ENCODE peak calls at places on chromosomes 11 and 22, in five cellular contexts. One of them, this sample, is unnamed.

GRCh38 chr22:32839776-32840571 is 38.5 kb downstream of the TIMP3 start:
- DNase-seq in vagina: no peak
- DNase-seq in amniotic epithelial cell: peak
- DNase-seq in Kasumi-1: no peak
- DNase-seq in activated T-cell treated with anti-CD3 and anti-CD28 coated beads, Interleukin-2, amount 50 U/mL, for 24 hours: no peak
- DNase-seq in this sample: no peak

GRCh38 chr22:20645954-20646353 is 128.0 kb upstream of the SERPIND1 start:
- DNase-seq in vagina: peak
- DNase-seq in amniotic epithelial cell: no peak
- DNase-seq in Kasumi-1: no peak
- DNase-seq in activated T-cell treated with anti-CD3 and anti-CD28 coated beads, Interleukin-2, amount 50 U/mL, for 24 hours: no peak
- DNase-seq in this sample: no peak

GRCh38 chr11:6576471-6577373 is 26.7 kb downstream of the RRP8 start:
- DNase-seq in vagina: no peak
- DNase-seq in amniotic epithelial cell: peak
- DNase-seq in Kasumi-1: no peak
- DNase-seq in activated T-cell treated with anti-CD3 and anti-CD28 coated beads, Interleukin-2, amount 50 U/mL, for 24 hours: no peak
- DNase-seq in this sample: peak

GRCh38 chr11:32056445-32056844 is 34.4 kb upstream of the RCN1 start:
- DNase-seq in vagina: no peak
- DNase-seq in amniotic epithelial cell: peak
- DNase-seq in Kasumi-1: peak
- DNase-seq in activated T-cell treated with anti-CD3 and anti-CD28 coated beads, Interleukin-2, amount 50 U/mL, for 24 hours: no peak
- DNase-seq in this sample: peak

GRCh38 chr11:21144556-21144955 is 475.2 kb downstream of the NELL1 start:
- DNase-seq in vagina: no peak
- DNase-seq in amniotic epithelial cell: no peak
- DNase-seq in Kasumi-1: no peak
- DNase-seq in activated T-cell treated with anti-CD3 and anti-CD28 coated beads, Interleukin-2, amount 50 U/mL, for 24 hours: no peak
- DNase-seq in this sample: no peak

GRCh38 chr11:111835665-111836064 is 35.7 kb downstream of the ALG9 start:
- DNase-seq in vagina: no peak
- DNase-seq in amniotic epithelial cell: no peak
- DNase-seq in Kasumi-1: no peak
- DNase-seq in activated T-cell treated with anti-CD3 and anti-CD28 coated beads, Interleukin-2, amount 50 U/mL, for 24 hours: no peak
- DNase-seq in this sample: no peak

GRCh38 chr22:30044369-30044768 is 35.9 kb upstream of the HORMAD2 start:
- DNase-seq in vagina: no peak
- DNase-seq in amniotic epithelial cell: peak
- DNase-seq in Kasumi-1: no peak
- DNase-seq in activated T-cell treated with anti-CD3 and anti-CD28 coated beads, Interleukin-2, amount 50 U/mL, for 24 hours: no peak
- DNase-seq in this sample: no peak

GRCh38 chr11:62501432-62501891 is 45.1 kb downstream of the AHNAK start:
- DNase-seq in vagina: no peak
- DNase-seq in amniotic epithelial cell: no peak
- DNase-seq in Kasumi-1: no peak
- DNase-seq in activated T-cell treated with anti-CD3 and anti-CD28 coated beads, Interleukin-2, amount 50 U/mL, for 24 hours: no peak
- DNase-seq in this sample: no peak

GRCh38 chr11:7973011-7973410 is 7.8 kb upstream of the NLRP10 start:
- DNase-seq in vagina: no peak
- DNase-seq in amniotic epithelial cell: no peak
- DNase-seq in Kasumi-1: no peak
- DNase-seq in activated T-cell treated with anti-CD3 and anti-CD28 coated beads, Interleukin-2, amount 50 U/mL, for 24 hours: no peak
- DNase-seq in this sample: no peak

GRCh38 chr11:75403983-75404658 is 4.8 kb downstream of the RPS3 start:
- DNase-seq in vagina: no peak
- DNase-seq in amniotic epithelial cell: no peak
- DNase-seq in Kasumi-1: no peak
- DNase-seq in activated T-cell treated with anti-CD3 and anti-CD28 coated beads, Interleukin-2, amount 50 U/mL, for 24 hours: no peak
- DNase-seq in this sample: no peak

GRCh38 chr22:28043269-28043668 is 124.2 kb upstream of the PITPNB start:
- DNase-seq in vagina: no peak
- DNase-seq in amniotic epithelial cell: no peak
- DNase-seq in Kasumi-1: no peak
- DNase-seq in activated T-cell treated with anti-CD3 and anti-CD28 coated beads, Interleukin-2, amount 50 U/mL, for 24 hours: no peak
- DNase-seq in this sample: no peak

GRCh38 chr22:30275625-30276024 is 9.0 kb upstream of the OSM start:
- DNase-seq in vagina: no peak
- DNase-seq in amniotic epithelial cell: no peak
- DNase-seq in Kasumi-1: no peak
- DNase-seq in activated T-cell treated with anti-CD3 and anti-CD28 coated beads, Interleukin-2, amount 50 U/mL, for 24 hours: peak
- DNase-seq in this sample: no peak

GRCh38 chr11:106552694-106553203 is 465.5 kb downstream of the GUCY1A2 start:
- DNase-seq in vagina: no peak
- DNase-seq in amniotic epithelial cell: no peak
- DNase-seq in Kasumi-1: no peak
- DNase-seq in activated T-cell treated with anti-CD3 and anti-CD28 coated beads, Interleukin-2, amount 50 U/mL, for 24 hours: no peak
- DNase-seq in this sample: no peak

GRCh38 chr22:30920407-30920806 is 48.2 kb downstream of the MORC2 start:
- DNase-seq in vagina: no peak
- DNase-seq in amniotic epithelial cell: peak
- DNase-seq in Kasumi-1: peak
- DNase-seq in activated T-cell treated with anti-CD3 and anti-CD28 coated beads, Interleukin-2, amount 50 U/mL, for 24 hours: peak
- DNase-seq in this sample: peak

GRCh38 chr22:35313311-35314121 is 13.8 kb downstream of the TOM1 start:
- DNase-seq in vagina: no peak
- DNase-seq in amniotic epithelial cell: peak
- DNase-seq in Kasumi-1: no peak
- DNase-seq in activated T-cell treated with anti-CD3 and anti-CD28 coated beads, Interleukin-2, amount 50 U/mL, for 24 hours: peak
- DNase-seq in this sample: peak

GRCh38 chr11:44755553-44756505 is 29.1 kb downstream of the TSPAN18 start:
- DNase-seq in vagina: no peak
- DNase-seq in amniotic epithelial cell: peak
- DNase-seq in Kasumi-1: no peak
- DNase-seq in activated T-cell treated with anti-CD3 and anti-CD28 coated beads, Interleukin-2, amount 50 U/mL, for 24 hours: no peak
- DNase-seq in this sample: peak

GRCh38 chr11:3225826-3226750 is 6.1 kb downstream of the MRGPRE start:
- DNase-seq in vagina: peak
- DNase-seq in amniotic epithelial cell: no peak
- DNase-seq in Kasumi-1: peak
- DNase-seq in activated T-cell treated with anti-CD3 and anti-CD28 coated beads, Interleukin-2, amount 50 U/mL, for 24 hours: no peak
- DNase-seq in this sample: no peak

GRCh38 chr11:31997955-31998354 is 92.9 kb upstream of the RCN1 start:
- DNase-seq in vagina: no peak
- DNase-seq in amniotic epithelial cell: no peak
- DNase-seq in Kasumi-1: no peak
- DNase-seq in activated T-cell treated with anti-CD3 and anti-CD28 coated beads, Interleukin-2, amount 50 U/mL, for 24 hours: no peak
- DNase-seq in this sample: no peak

GRCh38 chr11:110173775-110174644 is 80.8 kb downstream of the ZC3H12C start:
- DNase-seq in vagina: no peak
- DNase-seq in amniotic epithelial cell: peak
- DNase-seq in Kasumi-1: peak
- DNase-seq in activated T-cell treated with anti-CD3 and anti-CD28 coated beads, Interleukin-2, amount 50 U/mL, for 24 hours: peak
- DNase-seq in this sample: no peak